ENCODE peak calls at places on chromosomes 12 and 14, in five cellular contexts. L is HepG2, N is H1, I is NT2/D1, P is GM12878. V is an unnamed sample.

GRCh38 chr12:99619389-99620158 is 28.0 kb upstream of the GARIN6 start:
- DNase-seq in L (peak; percentile 14), N (no peak), I (peak; percentile 43), P (no peak), V (peak; percentile 30)

GRCh38 chr12:116924558-116925453 is 14.1 kb downstream of the FBXW8 start:
- DNase-seq in L (peak; percentile 51), N (no peak), I (no peak), P (peak; percentile 58), V (no peak)

GRCh38 chr12:65836419-65837197 is 12.3 kb downstream of the HMGA2 start:
- DNase-seq in L (peak; percentile 64), N (no peak), I (no peak), P (no peak), V (no peak)

GRCh38 chr12:63403256-63403655 is 252.3 kb upstream of the AVPR1A start:
- DNase-seq in L (no peak), N (no peak), I (no peak), P (no peak), V (no peak)

GRCh38 chr12:22262309-22262708 is 72.2 kb downstream of the ST8SIA1 start:
- DNase-seq in L (no peak), N (no peak), I (peak; percentile 25), P (no peak), V (no peak)

GRCh38 chr12:67647547-67648305 is 819 bp upstream of the DYRK2 start:
- DNase-seq in L (peak; percentile 84), N (peak; percentile 36), I (peak; percentile 63), P (no peak), V (peak; percentile 78)

GRCh38 chr14:28461379-28461778 is 305.2 kb upstream of the FOXG1 start:
- DNase-seq in L (no peak), N (no peak), I (no peak), P (no peak), V (no peak)

GRCh38 chr12:47740536-47741339 is 15.4 kb upstream of the ENDOU start:
- DNase-seq in L (peak; percentile 9), N (no peak), I (no peak), P (no peak), V (no peak)

GRCh38 chr12:130716918-130717306 is 813 bp upstream of the RIMBP2 start:
- DNase-seq in L (no peak), N (no peak), I (no peak), P (peak; percentile 40), V (no peak)

GRCh38 chr12:65948320-65949008 is 124.2 kb downstream of the HMGA2 start:
- DNase-seq in L (no peak), N (no peak), I (no peak), P (no peak), V (no peak)

GRCh38 chr12:112839386-112839972 is 47.9 kb downstream of the RPH3A start:
- DNase-seq in L (peak; percentile 85), N (no peak), I (peak; percentile 60), P (no peak), V (no peak)

GRCh38 chr12:89770391-89770790 is 61.8 kb upstream of the ATP2B1 start:
- DNase-seq in L (no peak), N (no peak), I (no peak), P (no peak), V (no peak)

GRCh38 chr12:123089631-123090353 is 61.1 kb downstream of the PITPNM2 start:
- DNase-seq in L (peak; percentile 88), N (no peak), I (no peak), P (no peak), V (no peak)

GRCh38 chr12:57621497-57622292 is 10.5 kb downstream of the ARHGEF25 start:
- DNase-seq in L (no peak), N (no peak), I (no peak), P (no peak), V (peak; percentile 85)

GRCh38 chr12:31023271-31023724 is 50.4 kb upstream of the DDX11 start:
- DNase-seq in L (no peak), N (no peak), I (no peak), P (no peak), V (no peak)

GRCh38 chr14:47246367-47246766 is 429.0 kb downstream of the MDGA2 start:
- DNase-seq in L (no peak), N (no peak), I (no peak), P (no peak), V (no peak)

DNA sequence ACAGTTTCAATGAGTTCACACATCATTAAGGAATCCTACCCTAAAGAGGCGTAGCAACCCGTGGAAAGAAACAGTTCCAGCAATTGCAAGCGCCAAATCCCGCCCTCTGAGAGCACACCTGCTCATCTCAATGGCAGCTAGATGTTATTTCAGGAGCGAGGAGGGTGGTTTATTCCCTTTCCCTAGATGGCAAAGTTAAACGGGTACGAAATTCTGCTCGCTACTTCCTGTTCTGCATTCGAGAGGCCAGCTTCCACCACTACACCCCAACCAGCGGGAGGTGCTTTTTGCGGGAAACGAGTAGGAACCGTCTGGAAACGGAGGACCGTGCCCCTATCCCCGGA is 561 bp downstream of the VPS29 start:
- DNase-seq in L (peak; percentile 38), N (no peak), I (no peak), P (no peak), V (peak; percentile 31)
- TF ChIP-seq SUZ12 in L (no peak), N (no peak), I (no peak), P (no peak), V (no peak)

GRCh38 chr14:93045211-93045674 is 70.5 kb downstream of the ITPK1 start:
- DNase-seq in L (peak; percentile 65), N (no peak), I (peak; percentile 75), P (no peak), V (no peak)
- TF ChIP-seq SUZ12 in L (no peak), N (no peak), I (no peak), P (no peak), V (no peak)

DNA sequence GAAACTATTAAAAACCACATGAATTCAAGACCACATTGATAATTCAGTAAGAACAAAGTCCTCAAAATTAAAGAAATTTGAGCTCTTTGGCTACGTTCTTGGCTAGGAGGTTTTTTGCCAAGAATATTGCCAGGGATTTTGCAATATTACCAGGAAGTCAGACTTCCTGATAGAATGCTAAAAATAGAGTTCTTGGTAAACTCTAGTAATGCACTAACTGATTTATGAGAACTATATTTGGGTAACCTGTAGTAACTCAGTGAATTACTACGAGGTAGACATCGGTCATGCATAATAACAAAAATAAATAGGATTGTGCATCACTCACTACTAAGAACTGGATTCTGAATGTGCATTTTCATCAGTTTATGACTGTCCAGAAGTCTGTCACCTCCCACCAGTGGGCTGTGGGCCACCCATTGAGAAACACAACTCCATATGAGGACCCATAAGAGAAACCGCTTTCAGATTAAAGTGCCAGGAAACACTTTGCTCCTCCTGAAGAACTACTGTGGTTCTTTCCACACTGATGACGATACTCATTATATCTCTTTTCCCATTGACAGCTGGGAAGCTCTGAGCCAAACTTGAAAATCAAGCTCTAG is 116.7 kb downstream of the BCL11B start:
- DNase-seq in L (no peak), N (no peak), I (no peak), P (no peak), V (no peak)
- TF ChIP-seq SUZ12 in L (no peak), N (no peak), I (no peak), P (no peak), V (no peak)

GRCh38 chr14:49691031-49691430 is 1.9 kb upstream of the KLHDC1 start:
- DNase-seq in L (no peak), N (no peak), I (no peak), P (no peak), V (no peak)
- TF ChIP-seq SUZ12 in L (no peak), N (no peak), I (no peak), P (no peak), V (no peak)

GRCh38 chr12:75936525-75937450 is 94.8 kb downstream of the PHLDA1 start:
- DNase-seq in L (no peak), N (no peak), I (no peak), P (no peak), V (no peak)

GRCh38 chr12:75932241-75932640 is 99.3 kb downstream of the PHLDA1 start:
- DNase-seq in L (peak; percentile 70), N (no peak), I (no peak), P (no peak), V (no peak)

GRCh38 chr12:75935544-75936242 is 95.9 kb downstream of the PHLDA1 start:
- DNase-seq in L (peak; percentile 44), N (no peak), I (no peak), P (no peak), V (no peak)

GRCh38 chr12:75938189-75938588 is 93.4 kb downstream of the PHLDA1 start:
- DNase-seq in L (no peak), N (no peak), I (no peak), P (no peak), V (no peak)

GRCh38 chr12:75933136-75933535 is 98.4 kb downstream of the PHLDA1 start:
- DNase-seq in L (no peak), N (no peak), I (no peak), P (no peak), V (no peak)
- TF ChIP-seq SUZ12 in L (no peak), N (no peak), I (no peak), P (no peak), V (no peak)

DNA sequence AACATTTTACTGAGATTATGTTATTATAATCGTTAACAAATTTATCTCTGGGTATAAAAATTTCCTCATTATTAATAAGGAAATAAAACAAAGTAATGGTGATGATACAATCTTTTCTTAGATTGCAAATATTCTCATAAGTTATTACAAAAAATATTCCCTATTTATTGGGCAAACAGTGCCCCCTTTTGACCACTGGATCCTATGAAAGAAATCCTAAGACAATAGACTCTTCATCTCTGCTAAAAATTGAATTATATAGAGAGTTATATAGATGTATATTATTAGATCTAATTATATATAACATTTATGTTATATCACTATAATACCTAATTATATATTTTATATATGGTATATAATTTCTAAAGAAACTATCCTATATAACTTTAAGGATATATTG is 94.2 kb upstream of the FGD4 start:
- DNase-seq in L (peak; percentile 10), N (no peak), I (no peak), P (no peak), V (no peak)
- TF ChIP-seq SUZ12 in L (no peak), N (no peak), I (no peak), P (no peak), V (no peak)

DNA sequence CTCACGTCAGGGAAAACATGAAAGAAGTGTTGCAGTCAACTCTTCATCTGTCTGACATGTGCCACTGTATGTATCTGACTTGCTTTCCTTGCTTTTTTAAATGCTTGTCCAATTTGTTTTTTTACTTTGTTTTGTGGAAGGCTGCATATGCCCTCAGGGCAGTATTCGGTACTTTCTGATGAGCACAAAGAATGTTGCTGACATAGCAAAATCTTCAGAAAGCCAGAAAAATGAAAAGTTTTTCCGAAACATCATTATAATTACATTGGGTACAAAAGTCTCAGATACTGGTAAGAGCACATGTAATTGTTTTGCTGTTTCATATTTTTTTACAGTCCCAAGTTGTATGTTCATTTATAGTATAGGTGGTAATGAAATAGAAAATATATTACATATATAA is 144.3 kb downstream of the NTS start:
- DNase-seq in L (no peak), N (no peak), I (no peak), P (no peak), V (no peak)
- TF ChIP-seq SUZ12 in L (no peak), N (no peak), I (no peak), P (no peak), V (no peak)

DNA sequence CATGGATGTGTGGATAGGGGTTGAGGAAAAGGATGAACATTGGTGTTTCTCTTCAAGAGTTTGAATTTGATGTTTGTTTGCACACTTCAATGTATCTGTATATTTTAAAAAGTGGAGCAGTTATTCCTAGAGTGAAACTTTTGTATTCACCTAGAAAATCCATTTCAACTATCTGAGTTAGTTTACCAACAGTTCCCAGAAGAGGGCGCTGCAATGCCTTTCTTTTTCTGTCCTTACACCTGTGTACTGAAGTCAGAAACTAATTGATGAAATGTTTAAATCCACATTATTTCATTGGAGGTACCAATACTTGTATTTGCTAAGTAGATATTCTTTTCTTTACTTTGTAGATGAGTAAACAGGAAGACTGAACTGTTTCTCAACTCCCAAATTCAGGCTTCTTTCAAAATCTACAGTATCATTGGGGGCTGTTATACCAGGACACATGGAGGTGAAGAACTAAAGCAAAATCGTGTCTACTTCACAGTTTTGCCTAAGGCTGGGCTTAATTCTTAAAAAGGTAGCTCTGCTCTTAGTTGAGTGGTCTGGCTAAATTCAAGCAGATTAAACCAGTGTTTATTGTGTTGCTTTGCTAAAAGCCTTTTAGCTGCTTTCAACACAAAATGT is 26.6 kb upstream of the KLRB1 start:
- DNase-seq in L (peak; percentile 49), N (no peak), I (peak; percentile 75), P (no peak), V (peak; percentile 23)
- TF ChIP-seq SUZ12 in L (no peak), N (no peak), I (no peak), P (no peak), V (no peak)

V was measured in HEK293T.